ENCODE peak calls at places on chromosomes 5 and 9, in seven cellular contexts. One of them, this sample, is unnamed. For H3K9me2, the result is how much of the 10 kb centered on the place peaks cover.

GRCh38 chr9:131387394-131387793 is 6.5 kb upstream of the PRRC2B start:
- DNase-seq in OCI-LY7: no peak
- DNase-seq in HCT116: no peak
- DNase-seq in PC-9: no peak
- DNase-seq in GM23338: no peak
- DNase-seq in hepatocyte: no peak
- DNase-seq in GM23248: no peak
- DNase-seq in this sample: no peak

GRCh38 chr5:90529939-90530677 is 724 bp upstream of the LYSMD3 start:
- DNase-seq in OCI-LY7: peak
- DNase-seq in GM23248: peak
- DNase-seq in PC-9: peak
- DNase-seq in GM23338: peak
- DNase-seq in hepatocyte: peak
- DNase-seq in HCT116: peak
- DNase-seq in this sample: peak

GRCh38 chr5:2256646-2257288 is 374.0 kb upstream of the IRX4 start:
- DNase-seq in PC-9: no peak
- DNase-seq in hepatocyte: no peak
- DNase-seq in GM23338: no peak
- DNase-seq in OCI-LY7: no peak
- DNase-seq in HCT116: no peak
- DNase-seq in GM23248: no peak
- DNase-seq in this sample: no peak

GRCh38 chr9:15349892-15350761 is 43.1 kb upstream of the TTC39B start:
- DNase-seq in HCT116: no peak
- DNase-seq in PC-9: peak
- DNase-seq in GM23338: no peak
- DNase-seq in GM23248: peak
- DNase-seq in hepatocyte: no peak
- DNase-seq in OCI-LY7: no peak
- DNase-seq in this sample: no peak

GRCh38 chr5:122605236-122605635 is 169.6 kb upstream of the SNX2 start:
- DNase-seq in OCI-LY7: no peak
- DNase-seq in GM23338: no peak
- DNase-seq in HCT116: no peak
- DNase-seq in hepatocyte: no peak
- DNase-seq in PC-9: no peak
- DNase-seq in GM23248: no peak
- DNase-seq in this sample: no peak

GRCh38 chr5:7419846-7420245 is 23.9 kb downstream of the ADCY2 start:
- DNase-seq in OCI-LY7: no peak
- DNase-seq in PC-9: no peak
- DNase-seq in GM23248: no peak
- DNase-seq in HCT116: no peak
- DNase-seq in hepatocyte: no peak
- DNase-seq in GM23338: peak
- DNase-seq in this sample: no peak

GRCh38 chr5:63825984-63826383 is 136.3 kb downstream of the HTR1A start:
- DNase-seq in hepatocyte: no peak
- DNase-seq in GM23248: no peak
- DNase-seq in OCI-LY7: no peak
- DNase-seq in HCT116: no peak
- DNase-seq in PC-9: no peak
- DNase-seq in GM23338: no peak
- DNase-seq in this sample: no peak

GRCh38 chr5:149776376-149777305 is 46.5 kb downstream of the PPARGC1B start:
- DNase-seq in GM23248: no peak
- DNase-seq in GM23338: no peak
- DNase-seq in OCI-LY7: no peak
- DNase-seq in hepatocyte: no peak
- DNase-seq in HCT116: no peak
- DNase-seq in PC-9: no peak
- DNase-seq in this sample: no peak

GRCh38 chr5:87524217-87524616 is 111.5 kb upstream of the CCNH start:
- DNase-seq in GM23248: no peak
- DNase-seq in HCT116: no peak
- DNase-seq in hepatocyte: no peak
- DNase-seq in OCI-LY7: no peak
- DNase-seq in PC-9: no peak
- DNase-seq in GM23338: no peak
- DNase-seq in this sample: no peak

GRCh38 chr5:93596310-93596675 is 13.3 kb downstream of the NR2F1 start:
- DNase-seq in GM23248: no peak
- DNase-seq in PC-9: no peak
- DNase-seq in hepatocyte: no peak
- DNase-seq in GM23338: no peak
- DNase-seq in HCT116: no peak
- DNase-seq in OCI-LY7: no peak
- DNase-seq in this sample: no peak

GRCh38 chr5:151679421-151680155 is 7.1 kb downstream of the SPARC start:
- DNase-seq in GM23248: peak
- DNase-seq in PC-9: no peak
- DNase-seq in OCI-LY7: no peak
- DNase-seq in HCT116: no peak
- DNase-seq in hepatocyte: no peak
- DNase-seq in GM23338: no peak
- DNase-seq in this sample: no peak

GRCh38 chr5:151084363-151084762 is 3.5 kb upstream of the TNIP1 start:
- DNase-seq in HCT116: no peak
- DNase-seq in GM23248: no peak
- DNase-seq in hepatocyte: no peak
- DNase-seq in OCI-LY7: no peak
- DNase-seq in PC-9: no peak
- DNase-seq in GM23338: no peak
- DNase-seq in this sample: no peak

GRCh38 chr9:107733530-107733907 is 243.9 kb upstream of the KLF4 start:
- DNase-seq in HCT116: no peak
- DNase-seq in GM23248: peak
- DNase-seq in hepatocyte: no peak
- DNase-seq in OCI-LY7: no peak
- DNase-seq in GM23338: no peak
- DNase-seq in PC-9: no peak
- DNase-seq in this sample: no peak

GRCh38 chr9:73869261-73869660 is 627.9 kb upstream of the RORB start:
- DNase-seq in GM23248: peak
- DNase-seq in hepatocyte: peak
- DNase-seq in PC-9: peak
- DNase-seq in OCI-LY7: peak
- DNase-seq in HCT116: no peak
- DNase-seq in GM23338: no peak
- DNase-seq in this sample: no peak

DNA sequence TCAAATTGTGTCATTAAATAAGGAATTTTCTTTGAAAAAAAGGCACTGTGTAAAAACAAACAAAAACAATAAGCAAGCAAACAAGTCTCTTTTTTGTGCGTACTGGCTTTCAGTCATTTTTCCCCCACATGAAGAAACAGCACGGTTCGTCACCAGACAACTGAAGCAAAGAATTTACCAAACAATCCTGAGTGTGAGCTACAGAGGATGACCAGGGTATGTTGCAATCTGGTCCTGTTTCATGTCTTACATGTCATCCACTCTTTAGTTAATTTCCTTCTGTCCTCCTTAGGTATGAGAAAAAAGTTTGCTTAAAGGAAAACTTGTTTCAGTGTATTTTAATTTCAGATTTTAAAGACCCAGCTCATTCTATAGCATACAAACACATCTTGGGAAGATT is 1080.7 kb upstream of the NUDT12 start:
- DNase-seq in OCI-LY7: no peak
- DNase-seq in PC-9: no peak
- DNase-seq in GM23338: no peak
- DNase-seq in hepatocyte: peak
- DNase-seq in HCT116: no peak
- DNase-seq in GM23248: no peak
- DNase-seq in this sample: no peak
- H3K9me2 ChIP-seq in OCI-LY7: under half
- H3K9me2 ChIP-seq in PC-9: under half
- H3K9me2 ChIP-seq in GM23338: under half
- H3K9me2 ChIP-seq in hepatocyte: under half
- H3K9me2 ChIP-seq in HCT116: under half
- H3K9me2 ChIP-seq in GM23248: under half
- H3K9me2 ChIP-seq in this sample: under half

GRCh38 chr5:110177729-110178128 is 488.0 kb downstream of the MAN2A1 start:
- DNase-seq in HCT116: no peak
- DNase-seq in OCI-LY7: no peak
- DNase-seq in hepatocyte: no peak
- DNase-seq in GM23248: no peak
- DNase-seq in PC-9: no peak
- DNase-seq in GM23338: no peak
- DNase-seq in this sample: no peak

DNA sequence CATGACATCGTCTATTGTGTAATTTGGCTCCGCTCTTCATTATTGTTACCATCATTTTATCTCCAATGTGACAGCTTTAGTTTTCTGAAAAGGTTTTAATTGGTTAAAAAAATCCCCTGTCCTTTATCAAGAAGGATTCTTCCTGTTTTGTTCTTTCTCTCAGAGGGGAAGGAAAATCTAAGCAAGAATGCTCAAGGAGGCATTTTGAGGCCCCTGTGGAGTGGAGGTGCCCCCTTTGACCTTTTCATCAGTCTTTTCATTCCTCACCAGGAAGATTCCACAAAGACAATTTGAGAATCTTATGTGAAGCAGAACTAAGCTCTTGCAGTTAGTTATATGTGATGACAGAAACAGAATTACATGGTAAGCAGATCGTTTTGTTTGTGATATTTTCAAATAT is 489.6 kb downstream of the MAN2A1 start:
- DNase-seq in GM23248: no peak
- DNase-seq in GM23338: peak
- DNase-seq in PC-9: no peak
- DNase-seq in OCI-LY7: no peak
- DNase-seq in HCT116: no peak
- DNase-seq in hepatocyte: no peak
- DNase-seq in this sample: no peak
- H3K9me2 ChIP-seq in GM23248: under half
- H3K9me2 ChIP-seq in GM23338: under half
- H3K9me2 ChIP-seq in PC-9: under half
- H3K9me2 ChIP-seq in OCI-LY7: under half
- H3K9me2 ChIP-seq in HCT116: under half
- H3K9me2 ChIP-seq in hepatocyte: under half
- H3K9me2 ChIP-seq in this sample: under half

GRCh38 chr5:142938201-142938600 is 168.0 kb downstream of the ARHGAP26 start:
- DNase-seq in hepatocyte: no peak
- DNase-seq in GM23338: no peak
- DNase-seq in PC-9: no peak
- DNase-seq in HCT116: no peak
- DNase-seq in OCI-LY7: no peak
- DNase-seq in GM23248: no peak
- DNase-seq in this sample: no peak

GRCh38 chr5:142931896-142932686 is 161.9 kb downstream of the ARHGAP26 start:
- DNase-seq in GM23338: peak
- DNase-seq in PC-9: no peak
- DNase-seq in OCI-LY7: no peak
- DNase-seq in hepatocyte: no peak
- DNase-seq in HCT116: no peak
- DNase-seq in GM23248: no peak
- DNase-seq in this sample: no peak

GRCh38 chr5:142935014-142935413 is 164.8 kb downstream of the ARHGAP26 start:
- DNase-seq in GM23248: no peak
- DNase-seq in OCI-LY7: no peak
- DNase-seq in hepatocyte: no peak
- DNase-seq in PC-9: no peak
- DNase-seq in HCT116: no peak
- DNase-seq in GM23338: no peak
- DNase-seq in this sample: no peak

GRCh38 chr5:142937265-142937877 is 167.2 kb downstream of the ARHGAP26 start:
- DNase-seq in HCT116: no peak
- DNase-seq in GM23248: no peak
- DNase-seq in PC-9: no peak
- DNase-seq in hepatocyte: no peak
- DNase-seq in OCI-LY7: no peak
- DNase-seq in GM23338: no peak
- DNase-seq in this sample: no peak

GRCh38 chr5:142934335-142934734 is 164.2 kb downstream of the ARHGAP26 start:
- DNase-seq in OCI-LY7: no peak
- DNase-seq in HCT116: no peak
- DNase-seq in GM23338: no peak
- DNase-seq in hepatocyte: no peak
- DNase-seq in GM23248: no peak
- DNase-seq in PC-9: no peak
- DNase-seq in this sample: no peak
- H3K9me2 ChIP-seq in OCI-LY7: under half
- H3K9me2 ChIP-seq in HCT116: under half
- H3K9me2 ChIP-seq in GM23338: under half
- H3K9me2 ChIP-seq in hepatocyte: under half
- H3K9me2 ChIP-seq in GM23248: under half
- H3K9me2 ChIP-seq in PC-9: under half
- H3K9me2 ChIP-seq in this sample: under half

DNA sequence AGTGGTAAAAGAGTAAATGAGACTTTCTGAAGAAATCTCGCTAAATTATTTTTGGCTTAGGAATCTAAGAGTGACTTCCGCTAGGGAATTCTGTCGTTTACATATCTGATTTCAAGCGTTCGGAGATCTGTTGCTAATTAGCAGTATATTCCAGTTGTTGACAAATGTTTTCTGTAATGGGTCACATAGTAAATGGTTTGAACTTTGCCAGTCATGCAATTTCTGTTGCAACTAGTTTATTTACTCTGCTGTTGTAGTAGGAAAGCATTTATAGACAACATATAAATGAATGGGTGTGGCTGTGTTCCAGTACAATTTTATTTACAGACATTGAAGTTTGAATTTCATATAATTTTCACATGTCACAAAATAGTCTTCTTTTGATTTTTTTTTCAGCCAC is 57.4 kb upstream of the JAK2 start:
- DNase-seq in PC-9: no peak
- DNase-seq in hepatocyte: no peak
- DNase-seq in HCT116: no peak
- DNase-seq in OCI-LY7: no peak
- DNase-seq in GM23338: no peak
- DNase-seq in GM23248: peak
- DNase-seq in this sample: no peak
- H3K9me2 ChIP-seq in PC-9: under half
- H3K9me2 ChIP-seq in hepatocyte: under half
- H3K9me2 ChIP-seq in HCT116: under half
- H3K9me2 ChIP-seq in OCI-LY7: under half
- H3K9me2 ChIP-seq in GM23338: under half
- H3K9me2 ChIP-seq in GM23248: under half
- H3K9me2 ChIP-seq in this sample: under half

GRCh38 chr5:96687812-96688453 is 25.8 kb downstream of the CAST start:
- DNase-seq in HCT116: peak
- DNase-seq in OCI-LY7: peak
- DNase-seq in hepatocyte: peak
- DNase-seq in GM23248: peak
- DNase-seq in PC-9: peak
- DNase-seq in GM23338: peak
- DNase-seq in this sample: peak

GRCh38 chr5:96692436-96692835 is 30.3 kb downstream of the CAST start:
- DNase-seq in OCI-LY7: no peak
- DNase-seq in hepatocyte: no peak
- DNase-seq in GM23338: no peak
- DNase-seq in HCT116: no peak
- DNase-seq in GM23248: peak
- DNase-seq in PC-9: peak
- DNase-seq in this sample: no peak

GRCh38 chr5:96691503-96692303 is 29.5 kb downstream of the CAST start:
- DNase-seq in GM23338: no peak
- DNase-seq in PC-9: no peak
- DNase-seq in hepatocyte: peak
- DNase-seq in GM23248: peak
- DNase-seq in OCI-LY7: no peak
- DNase-seq in HCT116: no peak
- DNase-seq in this sample: no peak

GRCh38 chr5:96687080-96687479 is 24.9 kb downstream of the CAST start:
- DNase-seq in GM23248: no peak
- DNase-seq in hepatocyte: no peak
- DNase-seq in GM23338: no peak
- DNase-seq in OCI-LY7: no peak
- DNase-seq in PC-9: no peak
- DNase-seq in HCT116: no peak
- DNase-seq in this sample: no peak

GRCh38 chr5:96690906-96691305 is 28.7 kb downstream of the CAST start:
- DNase-seq in HCT116: no peak
- DNase-seq in GM23338: no peak
- DNase-seq in OCI-LY7: no peak
- DNase-seq in GM23248: no peak
- DNase-seq in PC-9: no peak
- DNase-seq in hepatocyte: no peak
- DNase-seq in this sample: no peak
- H3K9me2 ChIP-seq in HCT116: under half
- H3K9me2 ChIP-seq in GM23338: under half
- H3K9me2 ChIP-seq in OCI-LY7: under half
- H3K9me2 ChIP-seq in GM23248: under half
- H3K9me2 ChIP-seq in PC-9: under half
- H3K9me2 ChIP-seq in hepatocyte: under half
- H3K9me2 ChIP-seq in this sample: under half

This sample was measured in Karpas-422.